ENCODE peak calls at places on chromosomes 6 and 20, in ten cellular contexts. F is mammary epithelial cell, M is cardiac muscle cell, N is lower lobe of right lung, Q is kidney, G is fibroblast of lung, B is stomach, S is A549, Y is heart right ventricle, D is osteoblast. Z is an unnamed sample. For H3K4me1, the result is how much of the 10 kb centered on the place peaks cover.

GRCh38 chr20:51373713-51374481 is 168.6 kb downstream of the NFATC2 start:
- DNase-seq in F (no peak), M (peak), N (no peak), Q (no peak), G (no peak), B (peak), S (no peak), Y (peak), D (no peak), Z (no peak)

GRCh38 chr6:43582911-43583310 is 6.9 kb downstream of the POLH start:
- DNase-seq in F (no peak), M (no peak), N (no peak), Q (no peak), G (no peak), B (no peak), S (no peak), Y (no peak), D (peak), Z (no peak)

GRCh38 chr6:30688569-30688968 is 2.1 kb upstream of the PPP1R18 start:
- DNase-seq in F (no peak), M (no peak), N (peak), Q (peak), G (no peak), B (no peak), S (no peak), Y (no peak), D (no peak), Z (peak)

GRCh38 chr6:108589244-108589730 is 28.6 kb downstream of the FOXO3 start:
- DNase-seq in F (peak), M (peak), N (peak), Q (peak), G (peak), B (peak), S (peak), Y (peak), D (peak), Z (peak)

GRCh38 chr20:49657118-49657901 is 56.4 kb downstream of the B4GALT5 start:
- DNase-seq in F (no peak), M (no peak), N (no peak), Q (no peak), G (peak), B (no peak), S (no peak), Y (no peak), D (peak), Z (no peak)

GRCh38 chr6:134537146-134537555 is 219.2 kb upstream of the SGK1 start:
- DNase-seq in F (peak), M (no peak), N (no peak), Q (no peak), G (peak), B (no peak), S (peak), Y (no peak), D (peak), Z (no peak)

GRCh38 chr20:62907377-62908317 is 18.7 kb downstream of the DIDO1 start:
- DNase-seq in F (no peak), M (peak), N (peak), Q (no peak), G (no peak), B (no peak), S (no peak), Y (no peak), D (peak), Z (no peak)

GRCh38 chr6:34457392-34457746 is 8.5 kb upstream of the PACSIN1 start:
- DNase-seq in F (no peak), M (no peak), N (no peak), Q (no peak), G (no peak), B (no peak), S (no peak), Y (no peak), D (no peak), Z (no peak)

GRCh38 chr20:58802061-58802460 is 48.6 kb downstream of the GNAS-AS1 start:
- DNase-seq in F (no peak), M (no peak), N (no peak), Q (no peak), G (no peak), B (no peak), S (no peak), Y (no peak), D (peak), Z (no peak)

GRCh38 chr20:57009775-57010174 is 256.7 kb downstream of the BMP7 start:
- DNase-seq in F (no peak), M (no peak), N (no peak), Q (no peak), G (no peak), B (no peak), S (no peak), Y (no peak), D (no peak), Z (no peak)
- H3K4me1 ChIP-seq in F (under half), M (under half), N (under half), Q (under half), G (under half), B (under half), S (under half), Y (under half), D (under half), Z (under half)

GRCh38 chr6:149961728-149962425 is 1.9 kb upstream of the ULBP1 start:
- DNase-seq in F (peak), M (no peak), N (no peak), Q (no peak), G (no peak), B (no peak), S (peak), Y (no peak), D (no peak), Z (no peak)
- TF ChIP-seq CTCF in F (peak), M (peak), N (no peak), Q (no peak), G (no peak), B (no peak), S (no peak), Y (no peak), D (peak), Z (peak)

GRCh38 chr6:168440520-168441433 is at the start of gene SMOC2:
- DNase-seq in F (no peak), M (peak), N (no peak), Q (peak), G (no peak), B (no peak), S (no peak), Y (peak), D (no peak), Z (peak)

GRCh38 chr6:168442646-168443045 is 1.7 kb downstream of the SMOC2 start:
- DNase-seq in F (no peak), M (peak), N (no peak), Q (no peak), G (no peak), B (no peak), S (no peak), Y (no peak), D (no peak), Z (no peak)

GRCh38 chr6:168439791-168440491 is 1.0 kb upstream of the SMOC2 start:
- DNase-seq in F (no peak), M (no peak), N (no peak), Q (no peak), G (no peak), B (no peak), S (no peak), Y (no peak), D (no peak), Z (no peak)

GRCh38 chr6:168437751-168438150 is 3.2 kb upstream of the SMOC2 start:
- DNase-seq in F (no peak), M (no peak), N (no peak), Q (no peak), G (no peak), B (no peak), S (no peak), Y (no peak), D (no peak), Z (no peak)

DNA sequence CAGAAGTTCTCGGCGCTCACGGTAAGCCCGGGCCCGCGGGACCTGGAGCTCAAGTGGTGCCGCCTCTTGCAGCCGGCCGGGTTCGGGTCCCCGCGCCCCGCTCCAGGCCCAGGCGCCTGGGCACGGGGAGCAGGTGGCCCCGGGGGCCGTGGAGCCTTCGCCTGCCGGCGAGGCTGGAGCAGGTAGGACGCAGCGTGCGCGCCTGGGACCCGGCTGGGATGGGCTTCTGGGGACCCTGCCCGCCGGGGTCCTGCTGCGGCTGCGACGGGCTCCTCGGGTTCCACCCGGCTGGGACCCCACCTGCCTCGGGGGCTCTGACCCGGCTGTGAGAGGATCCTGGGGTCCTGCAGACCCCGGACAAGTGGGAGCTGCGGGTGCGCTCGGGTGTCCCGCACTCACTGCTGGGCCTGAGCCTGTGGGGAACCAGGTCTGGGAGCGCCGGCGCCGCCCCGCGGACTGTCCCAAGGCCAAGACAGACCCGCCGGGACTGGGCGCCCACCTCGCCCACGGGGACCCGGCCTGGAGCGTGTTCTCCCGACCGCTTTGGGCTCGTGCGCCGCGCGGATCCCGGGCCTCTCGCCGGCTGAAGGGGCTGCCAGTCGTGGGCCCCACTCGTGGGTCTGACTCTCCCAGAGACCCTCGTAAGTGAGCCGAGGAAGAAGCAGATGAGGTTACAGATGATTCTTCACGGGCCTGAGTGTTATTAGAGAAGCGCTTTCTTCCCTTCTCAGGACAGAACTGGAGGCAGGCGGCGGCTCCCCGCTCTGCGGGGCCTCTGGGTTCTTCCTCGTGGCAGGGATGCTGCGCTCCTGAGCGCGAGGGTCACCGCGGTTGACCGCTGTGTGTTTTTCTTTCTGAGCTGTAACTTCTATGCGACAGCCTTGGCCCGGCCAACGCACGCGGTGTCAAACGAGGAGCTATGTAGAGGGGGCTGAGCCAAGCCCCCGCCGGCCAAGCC is 729 bp downstream of the SMOC2 start:
- DNase-seq in F (no peak), M (peak), N (no peak), Q (peak), G (no peak), B (no peak), S (no peak), Y (no peak), D (no peak), Z (no peak)
- H3K4me3 ChIP-seq in F (no peak), M (peak), N (peak), Q (no peak), G (no peak), B (peak), S (peak), Y (peak), D (no peak), Z (peak)

DNA sequence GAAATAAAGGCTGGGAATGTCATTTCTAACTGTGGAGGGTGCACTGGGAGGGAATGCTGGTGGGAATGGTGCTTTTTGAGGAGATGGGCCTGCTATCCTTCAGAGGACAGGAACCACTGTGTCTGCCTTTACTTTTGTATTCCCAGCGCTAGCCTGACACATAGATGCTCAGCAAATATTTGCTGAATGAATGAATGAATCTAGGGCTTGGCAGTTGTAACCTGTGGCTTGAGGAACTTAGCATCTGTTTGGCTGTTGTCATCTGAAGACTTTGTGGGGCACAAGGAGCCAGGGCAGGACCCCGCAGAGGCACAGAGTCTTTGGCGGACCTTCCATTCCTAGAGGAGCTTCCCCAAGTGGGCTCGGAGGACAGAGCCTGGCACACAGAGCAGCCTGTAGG is 6.1 kb downstream of the TOX2 start:
- DNase-seq in F (no peak), M (no peak), N (no peak), Q (no peak), G (no peak), B (no peak), S (no peak), Y (no peak), D (no peak), Z (no peak)
- H3K4me1 ChIP-seq in F (under half), M (under half), N (under half), Q (under half), G (under half), B (under half), S (under half), Y (under half), D (under half), Z (under half)

GRCh38 chr6:3757241-3757641 is 5.7 kb upstream of the PXDC1 start:
- DNase-seq in F (no peak), M (no peak), N (no peak), Q (peak), G (no peak), B (no peak), S (no peak), Y (no peak), D (no peak), Z (no peak)

GRCh38 chr6:3761989-3762270 is 10.4 kb upstream of the PXDC1 start:
- DNase-seq in F (no peak), M (no peak), N (no peak), Q (peak), G (no peak), B (no peak), S (no peak), Y (no peak), D (peak), Z (no peak)

GRCh38 chr6:3762359-3762758 is 10.8 kb upstream of the PXDC1 start:
- DNase-seq in F (no peak), M (no peak), N (no peak), Q (peak), G (no peak), B (no peak), S (no peak), Y (no peak), D (no peak), Z (no peak)

GRCh38 chr6:3758842-3759144 is 7.3 kb upstream of the PXDC1 start:
- DNase-seq in F (no peak), M (no peak), N (no peak), Q (no peak), G (no peak), B (no peak), S (no peak), Y (no peak), D (peak), Z (no peak)

DNA sequence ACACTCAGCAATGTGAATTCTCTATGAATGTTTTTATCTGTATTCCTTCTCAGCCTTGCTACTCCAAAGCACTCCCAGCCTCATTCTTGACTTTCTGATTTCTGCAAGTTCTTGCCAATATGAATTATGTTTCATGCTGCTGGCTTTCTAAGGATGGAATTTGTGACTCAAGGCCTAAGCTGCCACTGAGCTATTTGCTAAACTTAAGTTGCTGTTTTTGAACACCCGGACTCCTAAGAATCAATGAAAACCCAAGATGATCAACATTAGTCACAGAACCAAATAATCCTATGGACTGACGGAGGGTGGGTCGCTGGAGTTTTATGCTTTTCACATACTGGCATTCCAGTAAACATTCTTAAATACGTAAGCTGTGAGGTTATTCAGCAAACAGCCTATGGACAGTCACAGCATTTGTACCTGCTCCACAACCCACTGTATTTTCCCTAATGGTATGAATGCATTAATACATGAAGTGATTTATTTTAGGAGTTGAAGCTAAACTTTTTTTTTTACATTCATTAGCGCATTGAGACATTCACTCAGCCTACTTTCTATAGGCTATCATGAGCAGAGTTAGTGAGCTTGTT is 8.2 kb upstream of the PXDC1 start:
- DNase-seq in F (no peak), M (no peak), N (no peak), Q (no peak), G (peak), B (no peak), S (no peak), Y (no peak), D (peak), Z (no peak)
- TF ChIP-seq CTCF in F (no peak), M (no peak), N (no peak), Q (no peak), G (no peak), B (no peak), S (no peak), Y (no peak), D (no peak), Z (no peak)

GRCh38 chr6:26032387-26033131 is 54.7 kb upstream of the HFE start:
- DNase-seq in F (peak), M (peak), N (no peak), Q (peak), G (peak), B (no peak), S (no peak), Y (no peak), D (no peak), Z (no peak)

GRCh38 chr6:26034901-26035300 is 52.3 kb upstream of the HFE start:
- DNase-seq in F (no peak), M (no peak), N (no peak), Q (no peak), G (no peak), B (no peak), S (no peak), Y (no peak), D (no peak), Z (no peak)

GRCh38 chr6:26033132-26033941 is 53.9 kb upstream of the HFE start:
- DNase-seq in F (peak), M (peak), N (peak), Q (peak), G (peak), B (peak), S (peak), Y (peak), D (peak), Z (peak)

GRCh38 chr6:26031595-26032386 is 55.4 kb upstream of the HFE start:
- DNase-seq in F (peak), M (peak), N (peak), Q (peak), G (peak), B (peak), S (peak), Y (peak), D (peak), Z (peak)

GRCh38 chr6:26033942-26034354 is 53.3 kb upstream of the HFE start:
- DNase-seq in F (no peak), M (no peak), N (peak), Q (peak), G (no peak), B (no peak), S (no peak), Y (no peak), D (no peak), Z (no peak)
- H3K4me3 ChIP-seq in F (peak), M (peak), N (peak), Q (peak), G (peak), B (peak), S (peak), Y (no peak), D (peak), Z (peak)

GRCh38 chr6:35713426-35713825 is 23.4 kb upstream of the ARMC12 start:
- DNase-seq in F (no peak), M (no peak), N (no peak), Q (peak), G (no peak), B (no peak), S (no peak), Y (no peak), D (no peak), Z (no peak)
- H3K4me1 ChIP-seq in F (under half), M (under half), N (under half), Q (under half), G (under half), B (under half), S (under half), Y (under half), D (under half), Z (under half)

DNA sequence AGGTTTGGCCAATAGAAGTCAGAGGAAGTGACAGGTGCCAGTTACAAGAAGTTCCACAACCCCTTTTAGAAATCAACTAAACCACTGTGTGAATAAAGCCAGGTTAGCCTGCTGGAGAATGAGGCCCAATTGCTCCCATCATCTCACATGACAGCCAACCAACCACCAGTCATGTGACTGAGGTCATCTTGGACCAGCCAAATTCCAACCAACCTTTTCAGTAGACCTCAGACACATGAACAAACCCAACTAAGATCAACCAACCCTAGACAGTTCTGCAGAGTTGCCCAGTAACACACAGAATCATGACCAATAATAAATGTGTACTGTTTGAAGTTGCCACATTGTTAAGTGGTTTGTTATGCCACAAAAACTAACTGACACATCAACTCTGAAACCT is 44.6 kb upstream of the GGTLC1 start:
- DNase-seq in F (no peak), M (no peak), N (no peak), Q (no peak), G (no peak), B (no peak), S (no peak), Y (no peak), D (no peak), Z (no peak)
- TF ChIP-seq CTCF in F (no peak), M (no peak), N (no peak), Q (no peak), G (no peak), B (no peak), S (no peak), Y (no peak), D (no peak), Z (no peak)

DNA sequence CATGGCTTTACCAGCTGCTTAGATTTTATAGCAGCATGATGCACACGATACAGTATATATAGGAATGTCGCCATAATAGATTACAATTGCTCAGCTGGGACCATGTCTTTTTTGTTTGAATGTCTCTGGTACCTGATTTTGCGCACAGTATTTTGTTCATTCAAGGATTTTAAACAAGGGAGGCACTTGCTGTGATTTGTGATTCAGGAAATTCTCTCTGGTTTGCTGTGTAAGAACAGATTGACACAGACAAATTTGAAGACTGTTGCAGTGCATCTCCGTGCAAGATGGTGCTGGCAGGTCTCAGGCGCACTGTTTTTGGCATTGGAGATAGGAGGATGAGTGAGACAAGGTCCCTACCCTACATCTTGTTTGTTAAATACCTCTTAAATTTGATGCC is 2.4 kb downstream of the MAPRE1 start:
- DNase-seq in F (no peak), M (no peak), N (no peak), Q (no peak), G (no peak), B (no peak), S (no peak), Y (no peak), D (no peak), Z (no peak)
- H3K4me3 ChIP-seq in F (no peak), M (no peak), N (no peak), Q (no peak), G (peak), B (no peak), S (no peak), Y (no peak), D (no peak), Z (no peak)

Z was measured in left ventricle myocardium inferior.